ENCODE peak calls at places on chromosome 19, in seven cellular contexts. Q, T, D, K, O, M and E are unnamed samples.

GRCh38 chr19:4807188-4807587 is 15.7 kb downstream of the FEM1A start:
- DNase-seq in O (no peak), M (no peak), K (no peak), Q (no peak), T (no peak), D (no peak), E (no peak)

GRCh38 chr19:53102186-53102585 is 1.0 kb downstream of the ZNF160 start:
- DNase-seq in D (no peak), M (no peak), T (peak), K (no peak), O (peak), Q (no peak), E (no peak)

GRCh38 chr19:39539165-39539518 is 819 bp downstream of the EID2 start:
- DNase-seq in D (peak), Q (no peak), M (no peak), O (peak), K (no peak), T (no peak), E (peak)

GRCh38 chr19:52270266-52270885 is 989 bp downstream of the ZNF766 start:
- DNase-seq in K (peak), T (peak), M (no peak), D (no peak), O (no peak), Q (no peak), E (peak)

GRCh38 chr19:50792246-50792851 is 2.1 kb downstream of the ACP4 start:
- DNase-seq in O (no peak), T (no peak), K (no peak), D (no peak), Q (no peak), M (no peak), E (no peak)

GRCh38 chr19:5214902-5215301 is 125.7 kb downstream of the PTPRS start:
- DNase-seq in M (no peak), T (no peak), O (no peak), K (no peak), D (no peak), Q (no peak), E (no peak)

GRCh38 chr19:33797821-33798633 is 1.4 kb downstream of the KCTD15 start:
- DNase-seq in M (no peak), Q (no peak), K (peak), D (no peak), T (peak), O (peak), E (peak)

GRCh38 chr19:33665776-33666175 is 44.0 kb downstream of the CHST8 start:
- DNase-seq in O (no peak), T (no peak), K (no peak), D (no peak), M (no peak), Q (no peak), E (no peak)

GRCh38 chr19:12838182-12838890 is at the start of gene MAST1:
- DNase-seq in Q (no peak), M (no peak), O (peak), T (peak), D (no peak), K (peak), E (peak)

GRCh38 chr19:16161848-16162247 is 11.5 kb downstream of the CIB3 start:
- DNase-seq in K (peak), M (no peak), Q (peak), D (no peak), O (no peak), T (no peak), E (no peak)

GRCh38 chr19:44212865-44213346 is 574 bp downstream of the ZNF227 start:
- DNase-seq in M (no peak), K (peak), Q (no peak), T (peak), D (peak), O (peak), E (peak)

GRCh38 chr19:16088351-16088984 is 12.2 kb downstream of the TPM4 start:
- DNase-seq in K (peak), D (no peak), O (no peak), Q (no peak), M (no peak), T (no peak), E (no peak)

GRCh38 chr19:372306-372890 is 27.8 kb upstream of the MIER2 start:
- DNase-seq in O (no peak), T (peak), K (no peak), Q (no peak), M (no peak), D (no peak), E (no peak)

GRCh38 chr19:39533791-39534190 is 1.1 kb upstream of the EID2B start:
- DNase-seq in M (no peak), O (no peak), T (no peak), K (no peak), Q (no peak), D (no peak), E (no peak)

GRCh38 chr19:13764821-13765394 is 586 bp downstream of the MRI1 start:
- DNase-seq in D (no peak), O (peak), Q (no peak), K (no peak), T (peak), M (no peak), E (peak)

GRCh38 chr19:14347999-14348889 is 33.0 kb upstream of the ADGRE5 start:
- DNase-seq in M (no peak), T (peak), O (peak), K (peak), D (peak), Q (no peak), E (peak)

GRCh38 chr19:54416695-54417491 is 1.6 kb downstream of the TTYH1 start:
- DNase-seq in M (no peak), T (no peak), O (no peak), D (no peak), K (no peak), Q (no peak), E (peak)

GRCh38 chr19:14028901-14029300 is 953 bp downstream of the RLN3 start:
- DNase-seq in M (no peak), O (no peak), K (no peak), T (peak), Q (no peak), D (no peak), E (no peak)

GRCh38 chr19:29952127-29952526 is 10.1 kb downstream of the URI1 start:
- DNase-seq in O (no peak), T (no peak), M (no peak), K (no peak), D (no peak), Q (no peak), E (no peak)

GRCh38 chr19:32708457-32708856 is 11.1 kb upstream of the TDRD12 start:
- DNase-seq in Q (no peak), K (peak), D (no peak), O (no peak), M (no peak), T (no peak), E (no peak)

GRCh38 chr19:53076984-53077383 is 26.2 kb downstream of the ZNF160 start:
- DNase-seq in D (peak), O (peak), K (peak), T (peak), Q (no peak), M (no peak), E (peak)

GRCh38 chr19:14352526-14352925 is 28.7 kb upstream of the ADGRE5 start:
- DNase-seq in K (no peak), M (no peak), T (no peak), Q (no peak), D (no peak), O (no peak), E (no peak)

GRCh38 chr19:58054792-58055482 is 4.1 kb upstream of the ZNF135 start:
- DNase-seq in Q (no peak), O (no peak), M (no peak), D (no peak), K (no peak), T (no peak), E (peak)

GRCh38 chr19:58056861-58057260 is 2.2 kb upstream of the ZNF135 start:
- DNase-seq in O (no peak), M (no peak), D (no peak), K (no peak), Q (no peak), T (no peak), E (no peak)

GRCh38 chr19:58053480-58054156 is 5.5 kb upstream of the ZNF135 start:
- DNase-seq in Q (no peak), T (no peak), O (no peak), D (no peak), K (no peak), M (no peak), E (no peak)

GRCh38 chr19:58056261-58056660 is 2.8 kb upstream of the ZNF135 start:
- DNase-seq in K (no peak), D (no peak), M (no peak), Q (no peak), T (no peak), O (no peak), E (no peak)

DNA sequence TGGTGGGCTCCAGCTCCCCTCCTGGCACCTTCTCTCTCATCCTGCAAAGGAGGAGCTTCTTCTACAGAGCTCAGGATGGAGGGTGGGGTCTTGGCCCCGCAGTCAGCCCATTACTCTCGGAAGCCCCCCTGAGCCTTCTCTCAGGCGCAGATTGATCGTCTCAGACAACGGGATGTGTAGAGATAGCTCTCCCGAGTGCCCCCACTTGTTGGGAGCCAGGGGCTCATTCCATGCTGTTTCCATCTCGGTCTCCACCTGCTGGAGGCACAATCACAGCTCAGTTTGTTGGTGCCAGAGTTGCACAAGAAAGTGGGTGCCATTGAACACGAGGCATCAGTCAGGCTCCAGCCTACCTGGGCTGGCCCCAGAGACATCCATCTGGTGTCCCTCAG is 3.6 kb upstream of the ZNF135 start:
- DNase-seq in M (no peak), T (no peak), D (no peak), O (no peak), Q (no peak), K (no peak), E (no peak)
- H3K4me2 ChIP-seq in M (no peak), T (no peak), D (peak), O (no peak), Q (no peak), K (no peak), E (peak)

DNA sequence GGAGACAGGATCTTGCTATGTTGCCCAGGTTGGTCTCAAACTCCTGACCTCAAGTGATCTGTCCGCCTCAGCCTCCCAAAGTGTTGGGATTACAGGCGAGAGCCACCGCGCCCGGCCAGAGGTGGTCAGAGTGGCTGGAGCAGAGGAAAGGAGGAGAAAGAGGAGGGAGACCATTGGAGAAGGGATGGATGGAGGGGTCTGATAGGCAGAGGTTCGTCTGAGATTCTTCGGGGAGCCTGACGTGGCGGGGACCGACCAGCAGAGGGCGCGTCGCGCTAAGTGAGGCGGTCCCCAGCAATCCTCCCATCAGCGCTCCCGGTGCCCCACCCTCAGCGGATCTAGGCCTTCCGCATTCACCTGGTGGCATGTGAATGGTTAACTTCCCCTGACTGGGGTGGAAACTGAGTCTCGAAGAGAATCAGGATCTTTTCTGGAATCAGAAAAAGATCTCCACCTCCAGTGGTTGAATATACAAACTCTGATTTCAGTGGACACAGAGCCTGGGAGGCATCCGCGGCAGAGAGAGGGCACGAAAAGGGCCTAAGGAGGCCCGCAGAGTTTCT is 8.8 kb downstream of the GTPBP3 start:
- DNase-seq in D (peak), Q (peak), K (peak), T (peak), M (peak), O (peak), E (peak)
- TF ChIP-seq REST in D (no peak), Q (no peak), K (no peak), T (no peak), M (no peak), O (no peak), E (no peak)

GRCh38 chr19:3047307-3048189 is 14.7 kb downstream of the TLE5 start:
- DNase-seq in O (peak), M (no peak), Q (peak), K (peak), D (peak), T (peak), E (peak)
- H3K4me2 ChIP-seq in O (peak), M (peak), Q (peak), K (peak), D (peak), T (peak), E (peak)

GRCh38 chr19:1453525-1454371 is 3.8 kb downstream of the APC2 start:
- DNase-seq in D (no peak), M (no peak), T (peak), Q (no peak), K (peak), O (no peak), E (peak)

GRCh38 chr19:1455002-1455335 is 5.0 kb downstream of the APC2 start:
- DNase-seq in M (no peak), D (no peak), K (no peak), Q (no peak), T (no peak), O (peak), E (no peak)

GRCh38 chr19:1456121-1456900 is 6.4 kb downstream of the APC2 start:
- DNase-seq in M (no peak), Q (no peak), D (no peak), T (no peak), K (no peak), O (no peak), E (peak)

GRCh38 chr19:1457031-1457739 is 7.3 kb downstream of the APC2 start:
- DNase-seq in D (no peak), T (no peak), K (no peak), O (no peak), Q (no peak), M (no peak), E (peak)

GRCh38 chr19:1455336-1456120 is 5.6 kb downstream of the APC2 start:
- DNase-seq in M (no peak), Q (peak), D (peak), O (peak), K (peak), T (peak), E (peak)
- TF ChIP-seq REST in M (no peak), Q (no peak), D (no peak), O (no peak), K (no peak), T (no peak), E (no peak)

DNA sequence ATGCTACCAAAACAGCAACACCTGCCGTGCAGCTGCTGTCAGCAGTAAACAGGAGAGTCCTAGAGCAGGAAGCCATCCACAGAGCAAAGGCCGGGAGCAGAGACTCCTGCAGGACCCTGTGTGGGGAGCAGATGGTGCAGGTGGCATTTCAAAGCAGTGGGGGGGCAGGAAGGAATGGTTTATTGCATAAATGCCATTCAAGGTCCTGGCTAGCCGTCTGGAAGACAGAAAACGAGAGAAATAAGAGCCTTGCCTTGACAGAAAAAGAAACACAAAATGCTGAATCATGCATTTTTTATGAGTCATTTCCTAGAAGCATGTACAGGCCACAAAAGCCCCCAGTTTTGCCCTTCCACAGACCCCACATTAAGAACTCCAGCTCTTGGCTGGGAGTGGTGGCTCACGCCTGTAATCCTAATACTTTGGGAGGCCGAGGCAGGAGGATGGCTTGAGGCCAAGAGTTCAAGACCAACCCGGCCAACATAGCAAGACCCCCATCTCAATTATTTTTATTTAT is 5.4 kb downstream of the RSPH6A start:
- DNase-seq in O (peak), Q (no peak), K (peak), T (no peak), M (no peak), D (no peak), E (peak)
- H3K4me2 ChIP-seq in O (peak), Q (peak), K (peak), T (peak), M (peak), D (peak), E (no peak)

GRCh38 chr19:19119325-19120237 is 18.7 kb downstream of the TMEM161A start:
- DNase-seq in D (no peak), Q (no peak), M (no peak), O (no peak), K (no peak), T (no peak), E (no peak)
- TF ChIP-seq REST in D (no peak), Q (no peak), M (no peak), O (no peak), K (no peak), T (no peak), E (no peak)

GRCh38 chr19:11202488-11203193 is 5.3 kb upstream of the KANK2 start:
- DNase-seq in K (no peak), T (no peak), D (no peak), Q (no peak), O (no peak), M (no peak), E (no peak)

GRCh38 chr19:11204943-11205349 is 7.6 kb upstream of the KANK2 start:
- DNase-seq in Q (no peak), K (no peak), M (peak), O (no peak), D (no peak), T (peak), E (no peak)

GRCh38 chr19:11204076-11204602 is 6.8 kb upstream of the KANK2 start:
- DNase-seq in O (no peak), M (no peak), T (no peak), K (no peak), D (no peak), Q (no peak), E (no peak)

GRCh38 chr19:11201791-11202190 is 4.4 kb upstream of the KANK2 start:
- DNase-seq in Q (no peak), O (no peak), D (no peak), M (no peak), T (no peak), K (no peak), E (no peak)

DNA sequence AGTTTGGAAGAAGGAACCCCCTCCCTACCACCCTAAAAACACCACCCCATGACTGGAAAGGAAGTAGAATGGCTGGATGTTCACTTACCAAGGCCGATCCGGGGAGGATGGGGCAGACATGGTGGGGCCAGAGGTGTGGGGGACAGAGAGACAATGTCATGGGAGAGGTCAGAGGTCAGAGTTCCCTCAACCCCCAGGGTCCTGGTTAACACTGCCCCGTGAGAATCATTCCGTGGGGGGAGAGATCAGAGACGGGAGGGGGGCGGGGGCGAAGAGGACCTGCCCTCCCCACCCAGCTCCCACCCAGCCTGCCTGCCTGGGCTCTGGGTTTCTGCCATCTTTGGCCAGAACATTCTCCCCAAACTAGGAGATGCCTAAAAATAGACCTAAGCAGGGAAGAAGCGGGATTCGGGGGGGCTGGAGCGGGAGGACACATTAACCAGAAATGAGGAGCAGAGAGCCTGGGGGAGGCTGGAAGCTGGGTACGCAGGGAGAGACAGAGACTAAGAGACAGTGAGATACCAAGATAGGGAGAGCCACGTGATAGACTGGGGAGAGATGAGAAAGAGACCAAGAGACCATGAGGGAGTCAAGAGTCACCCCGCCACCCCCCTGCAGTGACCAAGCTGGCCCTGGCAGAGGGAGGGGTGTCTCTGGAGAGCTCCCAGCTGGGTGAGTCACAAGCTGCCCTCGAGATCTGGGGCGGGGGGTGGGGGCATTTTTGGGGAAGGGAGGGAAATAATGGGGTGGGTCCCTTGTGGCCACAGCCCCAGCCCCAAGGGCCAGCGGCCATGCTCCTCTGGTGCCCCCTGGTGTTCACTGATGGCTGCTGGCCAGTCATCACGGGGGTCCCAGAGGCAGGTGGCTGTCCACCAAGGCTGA is 6.1 kb upstream of the KANK2 start:
- DNase-seq in O (peak), D (peak), K (peak), M (no peak), Q (no peak), T (peak), E (peak)
- H3K4me2 ChIP-seq in O (peak), D (no peak), K (peak), M (no peak), Q (peak), T (peak), E (no peak)

DNA sequence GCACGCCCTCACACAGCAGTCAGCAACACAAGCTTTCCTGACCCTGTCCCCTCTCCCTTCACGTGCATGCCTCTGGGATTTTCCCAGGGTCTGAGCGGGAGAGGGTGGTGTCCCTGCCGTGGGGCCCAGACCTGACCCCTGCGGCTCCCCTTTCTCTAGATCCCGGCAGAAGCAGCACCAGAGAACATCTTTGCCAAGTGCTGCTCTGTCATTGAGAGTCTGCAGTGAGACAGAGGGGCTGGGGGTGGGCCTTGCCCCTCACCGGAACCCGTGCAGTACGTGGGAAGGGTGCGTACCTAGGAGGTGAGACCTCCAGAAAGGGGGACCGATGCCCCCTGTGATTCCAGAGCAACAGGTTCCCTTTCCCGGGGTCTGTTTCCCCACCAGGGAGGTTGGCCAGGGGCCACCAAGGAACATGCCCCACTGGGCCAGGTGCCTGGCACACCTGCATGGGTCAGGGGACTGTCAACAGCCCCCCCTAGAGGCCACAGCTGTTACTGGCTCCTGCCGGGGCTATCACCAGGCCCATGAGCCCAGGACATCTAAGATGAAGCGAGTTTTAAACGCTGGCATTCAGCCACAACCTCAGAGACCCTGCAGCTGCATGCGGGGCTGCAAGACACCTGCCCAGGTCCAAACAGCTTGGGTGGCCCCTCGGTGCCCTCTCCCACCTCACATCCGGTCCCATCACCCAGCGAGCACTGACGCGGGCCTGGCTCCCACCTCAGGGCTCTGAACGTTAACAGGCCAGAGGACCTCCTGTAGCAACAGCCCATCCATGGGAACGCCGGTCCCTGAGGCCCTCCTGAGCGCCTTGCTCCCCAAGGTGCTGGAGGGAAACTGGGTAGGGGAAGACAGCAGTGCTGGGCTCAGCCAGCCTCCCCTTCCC is 12.3 kb downstream of the KHSRP start:
- DNase-seq in O (peak), D (peak), M (no peak), Q (peak), T (peak), K (peak), E (peak)
- TF ChIP-seq REST in O (no peak), D (no peak), M (no peak), Q (no peak), T (no peak), K (no peak), E (no peak)